ENCODE peak calls at places on chromosomes 5 and 9, in five cellular contexts. Z, T, X, N and K are unnamed samples.

GRCh38 chr9:69339620-69340019 is 14.6 kb downstream of the ENTREP1 start:
- DNase-seq in Z (no peak), T (peak; percentile 68), X (no peak), N (no peak), K (no peak)

GRCh38 chr9:108478871-108479332 is 376.9 kb downstream of the ACTL7B start:
- DNase-seq in Z (peak; percentile 88), T (no peak), X (no peak), N (no peak), K (peak; percentile 91)

GRCh38 chr5:93055971-93056370 is 525.0 kb downstream of the NR2F1-AS1 start:
- DNase-seq in Z (no peak), T (no peak), X (no peak), N (no peak), K (no peak)

GRCh38 chr5:116508835-116509234 is 65.8 kb downstream of the SEMA6A start:
- DNase-seq in Z (no peak), T (no peak), X (no peak), N (no peak), K (no peak)

GRCh38 chr5:128405159-128405558 is 132.9 kb downstream of the FBN2 start:
- DNase-seq in Z (no peak), T (no peak), X (no peak), N (no peak), K (no peak)

GRCh38 chr9:68489636-68490035 is 51.0 kb downstream of the TMEM252 start:
- DNase-seq in Z (peak; percentile 85), T (no peak), X (no peak), N (no peak), K (peak; percentile 45)

GRCh38 chr5:142301487-142302035 is 23.3 kb downstream of the SPRY4 start:
- DNase-seq in Z (no peak), T (no peak), X (no peak), N (no peak), K (no peak)

GRCh38 chr5:109316631-109317030 is 93.1 kb downstream of the PJA2 start:
- DNase-seq in Z (peak; percentile 61), T (no peak), X (no peak), N (no peak), K (no peak)

GRCh38 chr5:118806571-118806970 is 181.8 kb downstream of the DTWD2 start:
- DNase-seq in Z (no peak), T (no peak), X (no peak), N (no peak), K (no peak)

GRCh38 chr9:18566125-18566524 is 92.2 kb downstream of the ADAMTSL1 start:
- DNase-seq in Z (peak; percentile 91), T (no peak), X (no peak), N (no peak), K (no peak)

GRCh38 chr5:16812911-16813310 is 123.2 kb downstream of the MYO10 start:
- DNase-seq in Z (peak; percentile 61), T (peak; percentile 41), X (no peak), N (no peak), K (peak; percentile 36)

GRCh38 chr9:35826071-35826701 is 2.3 kb downstream of the FAM221B start:
- DNase-seq in Z (peak; percentile 73), T (peak; percentile 76), X (peak; percentile 33), N (peak; percentile 58), K (peak; percentile 78)

GRCh38 chr9:126613656-126614055 is at the start of gene LMX1B:
- DNase-seq in Z (peak; percentile 17), T (peak; percentile 79), X (no peak), N (peak; percentile 73), K (peak; percentile 31)

GRCh38 chr5:79069488-79070001 is at the start of the genes BHMT2 and DMGDH:
- DNase-seq in Z (peak; percentile 9), T (no peak), X (no peak), N (no peak), K (no peak)

GRCh38 chr5:173035904-173036707 is 20.0 kb upstream of the CREBRF start:
- DNase-seq in Z (no peak), T (no peak), X (no peak), N (no peak), K (no peak)

GRCh38 chr5:7745882-7746735 is 104.8 kb downstream of the CFAP90 start:
- DNase-seq in Z (peak; percentile 59), T (peak; percentile 92), X (peak; percentile 71), N (peak; percentile 91), K (peak; percentile 46)

GRCh38 chr5:36679609-36680008 is 73.2 kb downstream of the SLC1A3 start:
- DNase-seq in Z (no peak), T (no peak), X (no peak), N (no peak), K (no peak)

GRCh38 chr5:163569284-163569683 is 63.9 kb downstream of the MAT2B start:
- DNase-seq in Z (peak; percentile 73), T (peak; percentile 25), X (no peak), N (no peak), K (peak; percentile 56)

GRCh38 chr5:140358738-140359310 is 1.2 kb upstream of the SLC4A9 start:
- DNase-seq in Z (peak; percentile 51), T (peak; percentile 89), X (peak; percentile 54), N (no peak), K (peak; percentile 63)

GRCh38 chr9:77879344-77880089 is 152.1 kb downstream of the GNAQ start:
- DNase-seq in Z (no peak), T (no peak), X (no peak), N (no peak), K (no peak)

GRCh38 chr9:87193925-87194380 is 246.6 kb upstream of the GAS1 start:
- DNase-seq in Z (peak; percentile 94), T (no peak), X (no peak), N (no peak), K (peak; percentile 95)

GRCh38 chr5:107869459-107870115 is 198.8 kb upstream of the EFNA5 start:
- DNase-seq in Z (peak; percentile 84), T (peak; percentile 29), X (no peak), N (no peak), K (peak; percentile 70)

GRCh38 chr9:111957856-111958631 is 61.4 kb downstream of the UGCG start:
- DNase-seq in Z (peak; percentile 99), T (no peak), X (no peak), N (no peak), K (peak; percentile 93)

GRCh38 chr5:73433982-73434342 is 14.6 kb downstream of the FOXD1 start:
- DNase-seq in Z (peak; percentile 68), T (no peak), X (no peak), N (no peak), K (peak; percentile 58)

GRCh38 chr9:130010151-130010988 is 32.6 kb downstream of the FNBP1 start:
- DNase-seq in Z (no peak), T (no peak), X (no peak), N (no peak), K (no peak)

GRCh38 chr9:6305954-6306563 is 22.1 kb upstream of the TPD52L3 start:
- DNase-seq in Z (peak; percentile 50), T (peak; percentile 45), X (peak; percentile 8), N (no peak), K (peak; percentile 43)

GRCh38 chr5:16827755-16828154 is 108.3 kb downstream of the MYO10 start:
- DNase-seq in Z (no peak), T (no peak), X (no peak), N (no peak), K (no peak)

GRCh38 chr5:22889714-22890113 is 36.6 kb upstream of the CDH12 start:
- DNase-seq in Z (no peak), T (no peak), X (no peak), N (no peak), K (peak; percentile 35)

GRCh38 chr5:157747766-157748700 is 4.5 kb downstream of the LSM11 start:
- DNase-seq in Z (no peak), T (no peak), X (no peak), N (no peak), K (peak; percentile 29)

GRCh38 chr5:175859422-175859821 is 12.0 kb upstream of the CPLX2 start:
- DNase-seq in Z (no peak), T (no peak), X (no peak), N (no peak), K (no peak)

GRCh38 chr5:72093231-72093630 is 14.0 kb upstream of the MAP1B start:
- DNase-seq in Z (peak; percentile 67), T (no peak), X (no peak), N (no peak), K (peak; percentile 14)

GRCh38 chr5:31062878-31063277 is 130.6 kb upstream of the CDH6 start:
- DNase-seq in Z (no peak), T (no peak), X (no peak), N (no peak), K (no peak)

GRCh38 chr9:138021251-138022056 is 143.9 kb downstream of the CACNA1B start:
- DNase-seq in Z (no peak), T (no peak), X (no peak), N (peak; percentile 40), K (no peak)

GRCh38 chr9:82467478-82467877 is 478.9 kb downstream of the SPATA31D1 start:
- DNase-seq in Z (no peak), T (no peak), X (no peak), N (no peak), K (no peak)

GRCh38 chr5:160230686-160231527 is 1.6 kb downstream of the FABP6 start:
- DNase-seq in Z (peak; percentile 80), T (no peak), X (no peak), N (no peak), K (no peak)

GRCh38 chr9:27468450-27469110 is 55.5 kb upstream of the IFNK start:
- DNase-seq in Z (no peak), T (no peak), X (no peak), N (no peak), K (no peak)
- H2BK120ac ChIP-seq in Z (no peak overlapping the region), T (no peak overlapping the region), X (no peak overlapping the region), N (no peak overlapping the region), K (no peak overlapping the region)

GRCh38 chr5:111580956-111581355 is 68.6 kb upstream of the STARD4 start:
- DNase-seq in Z (no peak), T (no peak), X (no peak), N (no peak), K (peak; percentile 36)
- H3K4me1 ChIP-seq in Z (peaks cover 11% of the 10 kb centered on the region), T (peaks cover 11% of the 10 kb centered on the region), X (no peaks in the 10 kb centered on the region), N (no peaks in the 10 kb centered on the region), K (peaks cover 3% of the 10 kb centered on the region)

DNA sequence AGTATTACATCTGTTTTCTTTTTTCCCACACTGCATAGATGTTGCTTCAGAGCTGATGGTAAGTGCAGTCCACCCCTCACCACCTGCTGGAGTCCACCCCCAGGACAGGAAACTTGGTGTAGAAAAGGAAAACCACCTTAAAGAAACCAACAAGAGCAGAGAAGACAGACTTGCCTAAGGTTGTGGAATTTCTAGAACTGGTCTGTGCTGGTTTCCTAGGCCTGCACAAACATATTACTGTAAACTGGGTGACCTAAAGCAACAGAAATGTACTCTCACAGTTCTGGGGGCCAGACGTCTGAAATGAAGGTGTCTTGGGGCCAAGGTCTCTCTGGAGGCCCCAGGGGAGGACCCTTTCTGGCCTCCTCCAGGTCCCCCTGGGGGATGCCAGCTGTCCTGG is 293.4 kb upstream of the IRX1 start:
- DNase-seq in Z (no peak), T (no peak), X (no peak), N (no peak), K (no peak)
- H2BK120ac ChIP-seq in Z (no peak overlapping the region), T (no peak overlapping the region), X (no peak overlapping the region), N (no peak overlapping the region), K (no peak overlapping the region)

GRCh38 chr9:93041108-93041802 is 17.2 kb upstream of the SUSD3 start:
- DNase-seq in Z (no peak), T (peak; percentile 49), X (no peak), N (no peak), K (no peak)

GRCh38 chr9:93038918-93039317 is 19.6 kb upstream of the SUSD3 start:
- DNase-seq in Z (no peak), T (no peak), X (no peak), N (no peak), K (no peak)

GRCh38 chr9:93040409-93040808 is 18.1 kb upstream of the SUSD3 start:
- DNase-seq in Z (no peak), T (no peak), X (no peak), N (no peak), K (no peak)

GRCh38 chr9:93039456-93039855 is 19.0 kb upstream of the SUSD3 start:
- DNase-seq in Z (no peak), T (no peak), X (no peak), N (no peak), K (no peak)

GRCh38 chr9:93039976-93040375 is 18.5 kb upstream of the SUSD3 start:
- DNase-seq in Z (no peak), T (no peak), X (no peak), N (no peak), K (no peak)
- H3K4me1 ChIP-seq in Z (no peaks in the 10 kb centered on the region), T (no peaks in the 10 kb centered on the region), X (no peaks in the 10 kb centered on the region), N (no peaks in the 10 kb centered on the region), K (no peaks in the 10 kb centered on the region)